ENCODE peak calls at places on chromosomes 11 and 22, in six cellular contexts. One of them, this sample, is unnamed.

GRCh38 chr11:19080579-19080993 is 20.1 kb upstream of the MRGPRX2 start:
- DNase-seq in Caki2: no peak
- DNase-seq in NCI-H1417: no peak
- DNase-seq in Kasumi-1: no peak
- DNase-seq in aorta: no peak
- DNase-seq in activated gamma-delta T cell treated with Interleukin-2 at 50 U/mL for 16 hours: no peak
- DNase-seq in this sample: no peak

GRCh38 chr11:12204506-12204905 is 94.1 kb downstream of the MICAL2 start:
- DNase-seq in Caki2: no peak
- DNase-seq in NCI-H1417: no peak
- DNase-seq in Kasumi-1: no peak
- DNase-seq in aorta: no peak
- DNase-seq in activated gamma-delta T cell treated with Interleukin-2 at 50 U/mL for 16 hours: no peak
- DNase-seq in this sample: no peak

GRCh38 chr22:44419429-44419828 is 78.6 kb downstream of the RTL6 start:
- DNase-seq in Caki2: no peak
- DNase-seq in NCI-H1417: no peak
- DNase-seq in Kasumi-1: no peak
- DNase-seq in aorta: no peak
- DNase-seq in activated gamma-delta T cell treated with Interleukin-2 at 50 U/mL for 16 hours: no peak
- DNase-seq in this sample: no peak

GRCh38 chr22:49040111-49040510 is 787.6 kb downstream of the BRD1 start:
- DNase-seq in Caki2: no peak
- DNase-seq in NCI-H1417: no peak
- DNase-seq in Kasumi-1: no peak
- DNase-seq in aorta: no peak
- DNase-seq in activated gamma-delta T cell treated with Interleukin-2 at 50 U/mL for 16 hours: no peak
- DNase-seq in this sample: no peak

GRCh38 chr11:10326080-10326964 is 21.4 kb downstream of the ADM start:
- DNase-seq in Caki2: no peak
- DNase-seq in NCI-H1417: no peak
- DNase-seq in Kasumi-1: no peak
- DNase-seq in aorta: peak
- DNase-seq in activated gamma-delta T cell treated with Interleukin-2 at 50 U/mL for 16 hours: no peak
- DNase-seq in this sample: no peak

GRCh38 chr11:2788751-2789140 is 89.0 kb upstream of the KCNQ1OT1 start:
- DNase-seq in Caki2: no peak
- DNase-seq in NCI-H1417: no peak
- DNase-seq in Kasumi-1: no peak
- DNase-seq in aorta: no peak
- DNase-seq in activated gamma-delta T cell treated with Interleukin-2 at 50 U/mL for 16 hours: peak
- DNase-seq in this sample: no peak

GRCh38 chr11:65551572-65552398 is 6.4 kb downstream of the LTBP3 start:
- DNase-seq in Caki2: no peak
- DNase-seq in NCI-H1417: peak
- DNase-seq in Kasumi-1: peak
- DNase-seq in aorta: no peak
- DNase-seq in activated gamma-delta T cell treated with Interleukin-2 at 50 U/mL for 16 hours: peak
- DNase-seq in this sample: peak

GRCh38 chr11:100785148-100785983 is 98.3 kb downstream of the ARHGAP42 start:
- DNase-seq in Caki2: no peak
- DNase-seq in NCI-H1417: no peak
- DNase-seq in Kasumi-1: no peak
- DNase-seq in aorta: no peak
- DNase-seq in activated gamma-delta T cell treated with Interleukin-2 at 50 U/mL for 16 hours: no peak
- DNase-seq in this sample: no peak

GRCh38 chr22:36008565-36008964 is 20.1 kb downstream of the RBFOX2 start:
- DNase-seq in Caki2: no peak
- DNase-seq in NCI-H1417: no peak
- DNase-seq in Kasumi-1: no peak
- DNase-seq in aorta: no peak
- DNase-seq in activated gamma-delta T cell treated with Interleukin-2 at 50 U/mL for 16 hours: no peak
- DNase-seq in this sample: no peak

GRCh38 chr22:23237201-23237798 is 57.0 kb downstream of the BCR start:
- DNase-seq in Caki2: no peak
- DNase-seq in NCI-H1417: peak
- DNase-seq in Kasumi-1: no peak
- DNase-seq in aorta: peak
- DNase-seq in activated gamma-delta T cell treated with Interleukin-2 at 50 U/mL for 16 hours: no peak
- DNase-seq in this sample: no peak

GRCh38 chr11:13262096-13262495 is 15.5 kb upstream of the BMAL1 start:
- DNase-seq in Caki2: no peak
- DNase-seq in NCI-H1417: no peak
- DNase-seq in Kasumi-1: no peak
- DNase-seq in aorta: no peak
- DNase-seq in activated gamma-delta T cell treated with Interleukin-2 at 50 U/mL for 16 hours: no peak
- DNase-seq in this sample: no peak

GRCh38 chr11:33539659-33540249 is 160.9 kb downstream of the C11orf91 start:
- DNase-seq in Caki2: no peak
- DNase-seq in NCI-H1417: no peak
- DNase-seq in Kasumi-1: no peak
- DNase-seq in aorta: no peak
- DNase-seq in activated gamma-delta T cell treated with Interleukin-2 at 50 U/mL for 16 hours: no peak
- DNase-seq in this sample: no peak

GRCh38 chr11:108938604-108939003 is 273.7 kb downstream of the DDX10 start:
- DNase-seq in Caki2: no peak
- DNase-seq in NCI-H1417: no peak
- DNase-seq in Kasumi-1: no peak
- DNase-seq in aorta: no peak
- DNase-seq in activated gamma-delta T cell treated with Interleukin-2 at 50 U/mL for 16 hours: no peak
- DNase-seq in this sample: no peak

GRCh38 chr11:122069946-122070345 is 46.1 kb downstream of the BLID start:
- DNase-seq in Caki2: peak
- DNase-seq in NCI-H1417: peak
- DNase-seq in Kasumi-1: no peak
- DNase-seq in aorta: peak
- DNase-seq in activated gamma-delta T cell treated with Interleukin-2 at 50 U/mL for 16 hours: no peak
- DNase-seq in this sample: no peak

GRCh38 chr11:44708063-44708462 is 18.7 kb upstream of the TSPAN18 start:
- DNase-seq in Caki2: no peak
- DNase-seq in NCI-H1417: no peak
- DNase-seq in Kasumi-1: no peak
- DNase-seq in aorta: peak
- DNase-seq in activated gamma-delta T cell treated with Interleukin-2 at 50 U/mL for 16 hours: no peak
- DNase-seq in this sample: no peak

GRCh38 chr11:74011360-74012071 is 2.6 kb upstream of the UCP3 start:
- DNase-seq in Caki2: no peak
- DNase-seq in NCI-H1417: no peak
- DNase-seq in Kasumi-1: no peak
- DNase-seq in aorta: no peak
- DNase-seq in activated gamma-delta T cell treated with Interleukin-2 at 50 U/mL for 16 hours: no peak
- DNase-seq in this sample: no peak

GRCh38 chr11:13859986-13860385 is 102.5 kb upstream of the SPON1 start:
- DNase-seq in Caki2: no peak
- DNase-seq in NCI-H1417: no peak
- DNase-seq in Kasumi-1: no peak
- DNase-seq in aorta: no peak
- DNase-seq in activated gamma-delta T cell treated with Interleukin-2 at 50 U/mL for 16 hours: peak
- DNase-seq in this sample: peak

GRCh38 chr11:117979481-117980211 is 6.5 kb upstream of the IL10RA start:
- DNase-seq in Caki2: no peak
- DNase-seq in NCI-H1417: no peak
- DNase-seq in Kasumi-1: peak
- DNase-seq in aorta: no peak
- DNase-seq in activated gamma-delta T cell treated with Interleukin-2 at 50 U/mL for 16 hours: no peak
- DNase-seq in this sample: no peak

GRCh38 chr11:72630104-72630852 is 43.9 kb downstream of the PDE2A start:
- DNase-seq in Caki2: no peak
- DNase-seq in NCI-H1417: no peak
- DNase-seq in Kasumi-1: no peak
- DNase-seq in aorta: no peak
- DNase-seq in activated gamma-delta T cell treated with Interleukin-2 at 50 U/mL for 16 hours: no peak
- DNase-seq in this sample: no peak

GRCh38 chr11:9639099-9639498 is 24.8 kb upstream of the SWAP70 start:
- DNase-seq in Caki2: no peak
- DNase-seq in NCI-H1417: no peak
- DNase-seq in Kasumi-1: no peak
- DNase-seq in aorta: no peak
- DNase-seq in activated gamma-delta T cell treated with Interleukin-2 at 50 U/mL for 16 hours: no peak
- DNase-seq in this sample: no peak

GRCh38 chr11:45449036-45449601 is 163.0 kb upstream of the SYT13 start:
- DNase-seq in Caki2: no peak
- DNase-seq in NCI-H1417: no peak
- DNase-seq in Kasumi-1: no peak
- DNase-seq in aorta: no peak
- DNase-seq in activated gamma-delta T cell treated with Interleukin-2 at 50 U/mL for 16 hours: no peak
- DNase-seq in this sample: no peak

GRCh38 chr22:39092111-39092867 is 4.8 kb upstream of the APOBEC3H start:
- DNase-seq in Caki2: no peak
- DNase-seq in NCI-H1417: no peak
- DNase-seq in Kasumi-1: no peak
- DNase-seq in aorta: no peak
- DNase-seq in activated gamma-delta T cell treated with Interleukin-2 at 50 U/mL for 16 hours: no peak
- DNase-seq in this sample: no peak

GRCh38 chr11:60363542-60364525 is 14.5 kb upstream of the MS4A7 start:
- DNase-seq in Caki2: peak
- DNase-seq in NCI-H1417: peak
- DNase-seq in Kasumi-1: peak
- DNase-seq in aorta: peak
- DNase-seq in activated gamma-delta T cell treated with Interleukin-2 at 50 U/mL for 16 hours: peak
- DNase-seq in this sample: peak

GRCh38 chr22:20568502-20569058 is 61.2 kb downstream of the MED15 start:
- DNase-seq in Caki2: no peak
- DNase-seq in NCI-H1417: no peak
- DNase-seq in Kasumi-1: no peak
- DNase-seq in aorta: no peak
- DNase-seq in activated gamma-delta T cell treated with Interleukin-2 at 50 U/mL for 16 hours: no peak
- DNase-seq in this sample: no peak

GRCh38 chr11:42462558-42463310 is 849.1 kb upstream of the API5 start:
- DNase-seq in Caki2: no peak
- DNase-seq in NCI-H1417: no peak
- DNase-seq in Kasumi-1: no peak
- DNase-seq in aorta: no peak
- DNase-seq in activated gamma-delta T cell treated with Interleukin-2 at 50 U/mL for 16 hours: no peak
- DNase-seq in this sample: no peak

GRCh38 chr11:79415912-79416311 is 24.9 kb downstream of the TENM4 start:
- DNase-seq in Caki2: no peak
- DNase-seq in NCI-H1417: no peak
- DNase-seq in Kasumi-1: no peak
- DNase-seq in aorta: no peak
- DNase-seq in activated gamma-delta T cell treated with Interleukin-2 at 50 U/mL for 16 hours: no peak
- DNase-seq in this sample: no peak

GRCh38 chr22:26406118-26406517 is 22.9 kb upstream of the ASPHD2 start:
- DNase-seq in Caki2: peak
- DNase-seq in NCI-H1417: peak
- DNase-seq in Kasumi-1: no peak
- DNase-seq in aorta: no peak
- DNase-seq in activated gamma-delta T cell treated with Interleukin-2 at 50 U/mL for 16 hours: no peak
- DNase-seq in this sample: no peak

GRCh38 chr11:97684486-97685439 is 1295.0 kb downstream of the JRKL start:
- DNase-seq in Caki2: no peak
- DNase-seq in NCI-H1417: no peak
- DNase-seq in Kasumi-1: no peak
- DNase-seq in aorta: no peak
- DNase-seq in activated gamma-delta T cell treated with Interleukin-2 at 50 U/mL for 16 hours: no peak
- DNase-seq in this sample: no peak

GRCh38 chr22:40241200-40241763 is 63.6 kb downstream of the TNRC6B start:
- DNase-seq in Caki2: no peak
- DNase-seq in NCI-H1417: no peak
- DNase-seq in Kasumi-1: no peak
- DNase-seq in aorta: no peak
- DNase-seq in activated gamma-delta T cell treated with Interleukin-2 at 50 U/mL for 16 hours: no peak
- DNase-seq in this sample: no peak

GRCh38 chr22:29767289-29768051 is at the start of gene UQCR10:
- DNase-seq in Caki2: peak
- DNase-seq in NCI-H1417: peak
- DNase-seq in Kasumi-1: peak
- DNase-seq in aorta: peak
- DNase-seq in activated gamma-delta T cell treated with Interleukin-2 at 50 U/mL for 16 hours: peak
- DNase-seq in this sample: peak

GRCh38 chr11:43937434-43938411 is 4.7 kb upstream of the C11orf96 start:
- DNase-seq in Caki2: no peak
- DNase-seq in NCI-H1417: no peak
- DNase-seq in Kasumi-1: no peak
- DNase-seq in aorta: no peak
- DNase-seq in activated gamma-delta T cell treated with Interleukin-2 at 50 U/mL for 16 hours: no peak
- DNase-seq in this sample: no peak

GRCh38 chr11:58490827-58491226 is 17.1 kb downstream of the OR5B21 start:
- DNase-seq in Caki2: no peak
- DNase-seq in NCI-H1417: peak
- DNase-seq in Kasumi-1: no peak
- DNase-seq in aorta: no peak
- DNase-seq in activated gamma-delta T cell treated with Interleukin-2 at 50 U/mL for 16 hours: no peak
- DNase-seq in this sample: no peak

GRCh38 chr11:110095554-110095953 is 2.4 kb downstream of the ZC3H12C start:
- DNase-seq in Caki2: no peak
- DNase-seq in NCI-H1417: no peak
- DNase-seq in Kasumi-1: no peak
- DNase-seq in aorta: no peak
- DNase-seq in activated gamma-delta T cell treated with Interleukin-2 at 50 U/mL for 16 hours: no peak
- DNase-seq in this sample: no peak